ENCODE peak calls at places on chromosomes 11 and 22, in five cellular contexts. D, Y, B, O and H are unnamed samples.

GRCh38 chr11:108807262-108807661 is 142.4 kb downstream of the DDX10 start:
- DNase-seq in D (no peak), Y (no peak), B (no peak), O (no peak), H (no peak)

GRCh38 chr11:119875841-119876600 is 147.0 kb upstream of the NECTIN1 start:
- DNase-seq in D (no peak), Y (no peak), B (no peak), O (no peak), H (no peak)

GRCh38 chr11:8383627-8384026 is 119.9 kb upstream of the LMO1 start:
- DNase-seq in D (no peak), Y (no peak), B (no peak), O (no peak), H (no peak)

GRCh38 chr11:92224394-92225205 is at the start of gene FAT3:
- DNase-seq in D (no peak), Y (peak; percentile 41), B (peak; percentile 83), O (no peak), H (no peak)

GRCh38 chr22:44590291-44590690 is 92.3 kb upstream of the RTL6 start:
- DNase-seq in D (no peak), Y (no peak), B (no peak), O (no peak), H (no peak)

GRCh38 chr11:46769636-46770221 is 50.7 kb downstream of the F2 start:
- DNase-seq in D (no peak), Y (no peak), B (no peak), O (no peak), H (no peak)

GRCh38 chr11:115159122-115159665 is 345.0 kb downstream of the CADM1 start:
- DNase-seq in D (no peak), Y (no peak), B (no peak), O (no peak), H (no peak)

GRCh38 chr11:69510471-69511357 is 29.3 kb downstream of the LINC01488 start:
- DNase-seq in D (no peak), Y (peak; percentile 72), B (no peak), O (no peak), H (no peak)

GRCh38 chr11:250740-251299 is 14.0 kb downstream of the PSMD13 start:
- DNase-seq in D (no peak), Y (peak; percentile 42), B (peak; percentile 66), O (no peak), H (peak; percentile 48)

GRCh38 chr11:84686726-84687125 is 940.4 kb downstream of the DLG2 start:
- DNase-seq in D (no peak), Y (no peak), B (no peak), O (no peak), H (no peak)

GRCh38 chr11:30016588-30017363 is at the start of gene KCNA4:
- DNase-seq in D (no peak), Y (no peak), B (peak; percentile 66), O (no peak), H (peak; percentile 43)

GRCh38 chr22:38564669-38565068 is 5.3 kb downstream of the DMC1 start:
- DNase-seq in D (no peak), Y (peak; percentile 32), B (no peak), O (no peak), H (no peak)

GRCh38 chr22:32327066-32327465 is 30.6 kb upstream of the RFPL3 start:
- DNase-seq in D (no peak), Y (no peak), B (no peak), O (no peak), H (no peak)

GRCh38 chr11:100741866-100742625 is 55.0 kb downstream of the ARHGAP42 start:
- DNase-seq in D (no peak), Y (peak; percentile 30), B (no peak), O (no peak), H (no peak)

GRCh38 chr11:100004541-100004940 is 682.5 kb upstream of the ARHGAP42 start:
- DNase-seq in D (no peak), Y (no peak), B (no peak), O (no peak), H (no peak)

GRCh38 chr22:47221840-47222615 is 459.6 kb downstream of the TBC1D22A start:
- DNase-seq in D (no peak), Y (no peak), B (peak; percentile 62), O (no peak), H (no peak)

GRCh38 chr11:2833938-2834892 is 51.4 kb downstream of the CDKN1C start:
- DNase-seq in D (no peak), Y (no peak), B (no peak), O (no peak), H (no peak)
- TF ChIP-seq MXI1 in D (no peak), Y (no peak), B (no peak), O (no peak), H (no peak)

DNA sequence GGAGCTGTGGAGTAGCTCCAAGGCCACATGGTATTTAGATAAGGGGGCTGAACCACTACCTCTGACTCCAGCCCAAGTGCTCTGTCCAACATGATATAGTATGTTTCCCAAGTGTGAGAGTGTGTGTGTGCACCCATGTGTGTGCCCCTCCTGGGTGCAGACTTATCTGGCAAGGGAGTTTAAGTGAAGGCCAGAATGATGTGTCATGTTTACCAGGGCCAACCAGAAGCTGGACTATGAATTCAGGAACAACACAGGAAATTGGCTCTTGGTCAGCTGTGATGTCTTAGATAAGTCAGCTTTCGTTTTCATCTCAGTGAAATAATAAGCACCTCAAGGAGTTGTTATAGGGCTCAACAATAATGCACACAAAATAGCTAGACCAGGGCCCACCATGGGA is 121.1 kb downstream of the ME3 start:
- DNase-seq in D (peak; percentile 53), Y (peak; percentile 95), B (no peak), O (peak; percentile 1), H (no peak)
- TF ChIP-seq USF2 in D (no peak), Y (no peak), B (no peak), O (no peak), H (no peak)

GRCh38 chr11:61832758-61833157 is 4.7 kb downstream of the FADS2 start:
- DNase-seq in D (no peak), Y (no peak), B (no peak), O (no peak), H (no peak)

GRCh38 chr11:61833926-61834277 is 5.8 kb downstream of the FADS2 start:
- DNase-seq in D (no peak), Y (no peak), B (no peak), O (no peak), H (no peak)

GRCh38 chr11:61833478-61833877 is 5.4 kb downstream of the FADS2 start:
- DNase-seq in D (no peak), Y (no peak), B (no peak), O (no peak), H (no peak)

GRCh38 chr11:61835663-61836024 is 7.5 kb downstream of the FADS2 start:
- DNase-seq in D (no peak), Y (no peak), B (no peak), O (no peak), H (peak; percentile 21)

GRCh38 chr11:61834278-61835004 is 6.3 kb downstream of the FADS2 start:
- DNase-seq in D (no peak), Y (peak; percentile 47), B (peak; percentile 27), O (peak; percentile 87), H (peak; percentile 94)
- TF ChIP-seq MXI1 in D (no peak), Y (no peak), B (no peak), O (no peak), H (no peak)

DNA sequence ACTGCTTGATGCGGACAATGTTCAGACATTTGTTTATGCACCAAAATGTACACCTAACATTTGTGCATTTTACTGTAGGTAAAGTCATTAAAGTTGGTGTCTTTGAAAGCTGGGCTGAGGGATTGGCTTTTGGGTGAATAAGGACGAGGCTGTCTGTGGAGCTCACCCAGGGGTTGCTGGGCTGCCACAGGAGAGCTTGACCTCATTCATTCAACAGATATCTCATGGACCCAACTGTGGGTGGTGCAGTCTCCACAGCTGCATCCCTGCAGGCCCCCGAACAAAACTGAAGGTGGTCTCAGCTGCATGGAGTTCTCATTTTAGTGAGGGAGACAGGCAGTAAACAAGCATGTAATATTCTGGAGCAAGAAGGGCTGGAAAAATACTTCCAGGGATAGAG is 32.7 kb downstream of the SGSM3 start:
- DNase-seq in D (no peak), Y (no peak), B (no peak), O (no peak), H (no peak)
- TF ChIP-seq USF2 in D (no peak), Y (no peak), B (no peak), O (no peak), H (no peak)

GRCh38 chr11:7004482-7004881 is 15.7 kb downstream of the ZNF214 start:
- DNase-seq in D (no peak), Y (peak; percentile 86), B (no peak), O (no peak), H (no peak)
- TF ChIP-seq MXI1 in D (no peak), Y (no peak), B (no peak), O (no peak), H (no peak)